ENCODE peak calls at places on chromosome 1, in four cellular contexts. J, H, Q and W are unnamed samples. For H3K4me1, the result is how much of the 10 kb centered on the place peaks cover.

GRCh38 chr1:14366361-14367018 is 232.0 kb upstream of the KAZN start:
- DNase-seq in J (no peak), H (no peak), Q (no peak), W (no peak)

GRCh38 chr1:207805841-207806421 is 54.1 kb downstream of the CD46 start:
- DNase-seq in Q (peak), H (peak), J (peak), W (peak)

GRCh38 chr1:226403522-226404034 is 4.3 kb downstream of the PARP1 start:
- DNase-seq in Q (peak), H (no peak), J (no peak), W (no peak)

GRCh38 chr1:67717876-67718275 is 32.9 kb downstream of the GADD45A start:
- DNase-seq in H (no peak), Q (peak), J (peak), W (peak)

GRCh38 chr1:109790735-109791494 is 27.2 kb upstream of the EPS8L3 start:
- DNase-seq in Q (peak), J (peak), H (peak), W (no peak)

GRCh38 chr1:207017615-207018559 is 14.7 kb downstream of the C1orf116 start:
- DNase-seq in H (no peak), Q (no peak), J (peak), W (no peak)

GRCh38 chr1:226901421-226901820 is 31.0 kb downstream of the PSEN2 start:
- DNase-seq in H (no peak), Q (no peak), J (no peak), W (no peak)

GRCh38 chr1:81672766-81673165 is 128.0 kb upstream of the ADGRL2 start:
- DNase-seq in Q (no peak), H (no peak), J (no peak), W (no peak)

GRCh38 chr1:19861034-19861433 is 21.2 kb upstream of the OTUD3 start:
- DNase-seq in H (no peak), J (no peak), Q (peak), W (peak)

GRCh38 chr1:16352842-16353535 is 709 bp upstream of the FBXO42 start:
- DNase-seq in Q (no peak), H (no peak), J (no peak), W (no peak)

GRCh38 chr1:198492872-198493271 is 47.6 kb downstream of the ATP6V1G3 start:
- DNase-seq in Q (peak), H (no peak), J (no peak), W (peak)

GRCh38 chr1:26540346-26540745 is 10.8 kb downstream of the RPS6KA1 start:
- DNase-seq in J (no peak), Q (no peak), H (peak), W (no peak)

DNA sequence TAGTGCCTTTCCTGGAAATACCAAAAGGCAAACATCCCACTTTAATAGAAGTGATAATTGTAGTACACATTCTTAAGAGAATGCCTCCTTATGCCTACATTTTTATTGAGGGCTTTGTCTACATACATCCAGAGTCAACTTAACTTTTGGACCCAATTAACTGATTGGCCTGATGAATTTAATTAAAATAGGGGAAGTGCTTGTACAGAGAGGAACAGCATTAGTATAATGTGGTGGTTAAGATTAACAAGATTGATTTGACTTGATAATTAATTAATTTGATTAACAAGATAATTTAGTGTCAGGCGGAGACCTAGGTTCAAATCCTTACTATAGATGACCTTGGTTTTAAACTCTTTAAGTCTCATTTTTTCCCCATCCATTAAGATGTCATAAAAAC is 111.4 kb downstream of the NFIA start:
- DNase-seq in J (no peak), Q (no peak), H (no peak), W (no peak)
- H3K27ac ChIP-seq in J (no peak), Q (no peak), H (no peak), W (no peak)

GRCh38 chr1:7928247-7928646 is 12.4 kb downstream of the TNFRSF9 start:
- DNase-seq in Q (no peak), J (no peak), H (no peak), W (no peak)
- H3K4me1 ChIP-seq in Q (under half), J (under half), H (under half), W (under half)

DNA sequence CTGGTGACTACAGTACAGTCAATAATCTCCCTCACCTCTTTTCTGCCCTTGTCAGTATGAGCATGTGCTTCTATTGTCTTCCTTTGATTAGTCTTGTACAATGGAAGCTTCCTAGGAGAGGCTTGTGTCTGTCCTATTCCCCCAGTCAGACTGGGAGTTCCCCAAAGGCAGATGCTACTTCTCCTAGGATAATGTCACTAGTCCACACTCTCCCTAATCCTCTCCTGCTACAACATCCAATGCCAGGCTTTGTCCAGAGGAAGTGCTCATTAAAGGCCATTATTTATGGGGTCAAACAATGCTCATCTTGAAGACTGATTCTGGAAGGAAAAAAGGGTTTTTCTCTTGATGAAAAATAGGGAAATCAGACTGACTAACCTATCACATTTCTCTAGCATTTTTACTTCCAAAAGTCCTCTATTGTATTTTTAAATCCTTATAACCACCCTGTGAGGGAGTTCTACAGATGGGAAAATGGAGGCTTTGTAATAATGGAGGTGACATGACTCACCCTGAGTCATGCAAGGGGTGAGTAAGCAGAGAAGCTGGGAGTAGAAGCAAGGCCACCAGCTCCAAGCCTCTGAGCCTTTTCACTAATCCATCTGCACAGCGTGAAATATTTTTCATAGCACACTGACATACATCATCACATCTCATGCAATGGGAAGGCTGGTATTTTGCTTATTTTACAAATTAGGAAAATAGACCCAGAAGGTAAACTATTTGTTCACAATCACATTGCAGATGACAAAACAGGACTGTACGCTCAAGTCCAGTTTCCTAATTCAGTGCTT is 97.0 kb downstream of the KCNH1 start:
- DNase-seq in J (no peak), Q (peak), H (no peak), W (peak)
- TF ChIP-seq CTCF in J (no peak), Q (no peak), H (no peak), W (no peak)

DNA sequence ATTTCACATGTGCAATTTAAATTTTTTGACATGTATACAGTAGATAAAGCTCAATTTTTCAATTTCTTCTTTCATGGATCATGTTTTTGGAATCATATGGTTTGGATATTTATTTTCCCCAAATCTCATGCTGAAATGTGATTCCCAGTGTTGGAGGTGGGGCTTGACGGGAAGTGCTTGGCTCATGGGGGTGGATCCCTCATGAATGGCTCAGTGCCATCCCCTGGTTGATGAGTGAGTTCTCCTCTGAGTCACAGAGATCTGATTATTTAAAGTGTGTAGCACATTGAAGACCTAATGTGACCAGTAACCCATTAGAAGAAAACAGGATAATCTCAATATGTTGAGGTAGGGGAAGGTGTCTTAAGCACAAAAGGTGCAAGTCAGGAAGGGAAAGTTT is 9.1 kb upstream of the IFI16 start:
- DNase-seq in H (peak), J (peak), Q (peak), W (no peak)
- H3K27ac ChIP-seq in H (peak), J (peak), Q (no peak), W (peak)

GRCh38 chr1:85297855-85298629 is 21.6 kb upstream of the BCL10 start:
- DNase-seq in H (no peak), J (peak), Q (peak), W (peak)

GRCh38 chr1:85296980-85297379 is 20.5 kb upstream of the BCL10 start:
- DNase-seq in Q (peak), H (no peak), J (no peak), W (peak)

GRCh38 chr1:85295654-85296053 is 19.2 kb upstream of the BCL10 start:
- DNase-seq in Q (no peak), H (no peak), J (no peak), W (no peak)

GRCh38 chr1:85297538-85297854 is 21.1 kb upstream of the BCL10 start:
- DNase-seq in J (no peak), H (no peak), Q (no peak), W (no peak)

DNA sequence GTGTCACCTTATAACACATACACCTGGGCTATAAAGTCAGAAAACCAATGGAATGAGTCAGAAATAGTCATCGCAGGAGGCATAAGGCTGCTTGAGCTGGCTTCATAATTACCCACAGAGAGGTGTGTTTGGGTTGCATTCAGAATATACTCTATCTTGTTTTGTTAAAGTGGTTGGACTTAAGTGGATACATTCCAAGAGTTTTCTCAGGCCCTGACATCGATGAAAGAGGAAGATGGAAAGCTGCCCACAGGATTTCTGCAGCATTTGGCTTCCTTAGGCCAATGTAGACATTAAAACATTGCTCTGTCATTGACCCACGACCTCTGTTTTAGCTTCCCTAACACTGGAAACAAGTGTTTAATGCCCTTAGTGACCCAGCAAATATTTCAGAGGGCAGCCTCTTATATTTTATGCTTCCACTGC is 18.6 kb upstream of the BCL10 start:
- DNase-seq in J (no peak), Q (peak), H (no peak), W (peak)
- H3K4me1 ChIP-seq in J (under half), Q (under half), H (under half), W (half or more)

GRCh38 chr1:245516178-245516829 is 361.5 kb downstream of the KIF26B start:
- DNase-seq in Q (peak), H (no peak), J (no peak), W (no peak)
- TF ChIP-seq CTCF in Q (peak), H (peak), J (no peak), W (no peak)

DNA sequence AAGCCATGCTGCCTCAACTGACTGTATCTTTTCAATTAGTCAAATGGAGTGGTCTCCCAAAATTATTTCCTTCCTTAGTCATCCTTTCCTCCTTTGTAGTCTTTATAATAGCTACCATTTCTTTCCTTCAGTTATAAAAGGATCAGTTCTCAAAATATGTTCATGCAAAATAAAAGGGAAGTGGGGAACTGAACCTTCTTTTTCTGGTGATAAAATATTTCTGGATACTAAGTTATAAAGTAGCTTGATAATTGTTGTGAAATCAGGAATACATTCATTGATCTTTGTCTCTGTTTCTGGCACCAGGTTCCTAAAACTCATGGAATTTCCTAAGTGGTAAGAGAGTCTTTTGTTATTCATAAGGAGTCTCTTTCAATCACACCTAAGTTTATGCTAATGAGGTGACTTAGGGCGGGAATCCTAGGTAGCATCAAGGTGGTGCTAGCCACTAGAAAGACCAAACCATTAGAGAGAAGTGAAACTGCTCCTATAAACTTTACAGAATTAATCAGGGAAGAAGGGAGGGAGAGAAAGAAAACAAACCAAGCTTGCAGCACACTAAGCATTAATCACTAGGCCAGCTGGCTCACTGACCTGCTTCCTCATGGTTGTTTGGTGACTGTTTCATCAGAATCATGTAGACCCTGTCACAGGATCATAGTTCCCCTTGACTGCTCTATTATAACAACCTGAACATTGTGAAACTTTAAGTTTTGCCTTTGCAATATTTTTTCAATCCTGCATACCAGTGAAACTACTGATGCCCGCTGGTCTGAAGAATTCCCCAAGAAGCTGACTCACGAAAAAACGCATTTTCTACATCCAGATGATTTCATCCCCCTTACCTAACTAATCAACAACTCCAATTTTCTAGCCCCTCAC is 161.6 kb upstream of the PTBP2 start:
- DNase-seq in H (peak), Q (peak), J (no peak), W (peak)
- H3K27ac ChIP-seq in H (no peak), Q (peak), J (no peak), W (peak)

DNA sequence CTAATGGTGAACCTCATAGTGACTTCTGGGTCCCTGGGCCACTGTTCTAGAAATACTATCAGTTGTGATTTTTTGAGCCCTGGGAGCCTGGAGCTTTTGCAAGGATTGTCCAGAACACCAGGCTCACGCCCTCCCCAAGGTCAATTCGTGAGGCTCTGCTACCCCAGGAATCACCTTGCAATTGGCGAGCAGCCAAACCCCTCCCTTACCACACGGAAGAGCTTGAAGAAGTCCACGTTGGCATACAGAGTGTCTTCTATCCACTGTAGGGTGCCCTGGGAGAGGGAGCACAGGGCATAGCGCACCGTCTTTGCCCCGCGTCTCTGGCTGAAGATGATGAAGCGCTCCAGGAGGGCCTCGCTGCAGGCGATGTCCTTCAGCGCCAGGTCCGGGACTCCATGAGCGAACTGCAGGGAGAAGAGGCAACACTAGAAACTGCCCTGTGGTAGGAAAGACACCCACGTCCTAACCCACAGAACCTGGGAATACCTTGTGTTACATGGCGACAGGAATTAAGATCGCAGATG is 22.3 kb downstream of the ABCA4 start:
- DNase-seq in Q (no peak), H (peak), J (no peak), W (no peak)
- H3K4me1 ChIP-seq in Q (under half), H (under half), J (under half), W (under half)

GRCh38 chr1:235156745-235157144 is 4.3 kb downstream of the RBM34 start:
- DNase-seq in J (no peak), Q (no peak), H (no peak), W (no peak)

GRCh38 chr1:235160395-235160964 is 570 bp downstream of the RBM34 start:
- DNase-seq in J (no peak), H (no peak), Q (peak), W (no peak)

GRCh38 chr1:235158680-235159079 is 2.4 kb downstream of the RBM34 start:
- DNase-seq in H (no peak), Q (no peak), J (no peak), W (no peak)

GRCh38 chr1:235156265-235156664 is 4.8 kb downstream of the RBM34 start:
- DNase-seq in J (no peak), Q (no peak), H (no peak), W (no peak)

DNA sequence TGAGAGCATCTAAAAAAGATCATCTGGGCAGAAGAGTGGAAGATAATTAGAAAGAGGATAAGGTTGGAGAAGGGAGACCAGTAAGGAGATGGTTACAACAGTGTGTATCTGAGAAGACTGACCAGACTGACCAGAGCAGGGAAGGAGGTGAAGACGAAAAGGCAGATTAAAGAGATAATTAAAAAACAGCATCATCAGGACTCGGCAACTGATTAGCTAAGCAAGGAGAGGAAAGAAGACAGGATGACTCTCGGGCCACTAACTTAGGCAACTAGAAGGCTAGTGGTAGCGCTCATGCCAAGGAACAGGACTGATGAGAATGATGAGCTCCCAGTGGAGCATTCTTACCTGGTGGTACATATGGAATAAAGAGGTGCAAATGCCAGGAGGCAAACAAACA is 3.9 kb downstream of the RBM34 start:
- DNase-seq in Q (no peak), H (no peak), J (no peak), W (no peak)
- TF ChIP-seq CTCF in Q (no peak), H (no peak), J (no peak), W (no peak)

DNA sequence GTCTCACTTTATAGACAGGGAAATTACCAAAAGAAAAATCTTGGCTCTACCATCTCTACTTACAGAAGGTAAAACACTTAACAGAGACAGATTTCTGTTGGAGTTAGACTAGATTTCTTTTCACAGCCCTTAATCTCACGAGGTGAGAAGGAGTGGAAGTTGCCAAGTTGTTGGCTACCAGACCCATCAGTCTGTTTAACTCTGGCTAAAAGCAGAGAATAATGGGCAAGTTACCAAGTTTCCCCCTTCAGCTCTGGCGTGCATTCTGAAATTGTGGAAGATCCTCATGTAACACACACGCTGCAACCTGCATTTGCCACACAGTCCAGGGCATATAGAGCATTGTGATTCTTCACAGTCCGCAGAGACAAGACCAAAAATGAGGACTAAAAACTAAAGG is 49.3 kb downstream of the STX6 start:
- DNase-seq in H (no peak), J (no peak), Q (no peak), W (no peak)
- H3K27ac ChIP-seq in H (no peak), J (no peak), Q (no peak), W (no peak)